ENCODE peak calls at places on chromosomes 13 and 19, in six cellular contexts. I, U, V, Y, A and H are unnamed samples.

GRCh38 chr19:33788676-33789075 is 8.0 kb upstream of the KCTD15 start:
- DNase-seq in I (no peak), U (no peak), V (no peak), Y (no peak), A (no peak), H (no peak)

GRCh38 chr19:10430505-10431253 is 10.3 kb downstream of the PDE4A start:
- DNase-seq in I (no peak), U (peak; percentile 37), V (no peak), Y (peak; percentile 61), A (peak; percentile 53), H (no peak)

GRCh38 chr13:73945871-73946270 is 188.3 kb downstream of the KLF12 start:
- DNase-seq in I (no peak), U (no peak), V (no peak), Y (no peak), A (no peak), H (peak; percentile 23)

GRCh38 chr13:30766957-30767603 is 31.7 kb downstream of the ALOX5AP start:
- DNase-seq in I (no peak), U (no peak), V (no peak), Y (no peak), A (no peak), H (no peak)

GRCh38 chr19:19591133-19591825 is 27.2 kb downstream of the PBX4 start:
- DNase-seq in I (peak; percentile 50), U (peak; percentile 99), V (peak; percentile 69), Y (no peak), A (peak; percentile 99), H (no peak)

GRCh38 chr19:42452590-42452989 is 9.8 kb upstream of the CXCL17 start:
- DNase-seq in I (no peak), U (no peak), V (no peak), Y (no peak), A (no peak), H (no peak)

GRCh38 chr13:50760751-50761150 is 82.7 kb downstream of the DLEU7 start:
- DNase-seq in I (no peak), U (no peak), V (no peak), Y (no peak), A (no peak), H (no peak)

GRCh38 chr19:21023901-21024300 is 3.4 kb downstream of the ZNF430 start:
- DNase-seq in I (no peak), U (peak; percentile 65), V (no peak), Y (no peak), A (no peak), H (no peak)

GRCh38 chr13:20700288-20700687 is 3.2 kb upstream of the IL17D start:
- DNase-seq in I (no peak), U (peak; percentile 49), V (no peak), Y (no peak), A (no peak), H (no peak)

GRCh38 chr13:111204438-111205177 is 89.5 kb downstream of the ARHGEF7 start:
- DNase-seq in I (peak; percentile 64), U (peak; percentile 84), V (peak; percentile 79), Y (peak; percentile 54), A (peak; percentile 81), H (no peak)

GRCh38 chr13:73633817-73634449 is 500.3 kb downstream of the KLF12 start:
- DNase-seq in I (peak; percentile 48), U (no peak), V (no peak), Y (no peak), A (no peak), H (no peak)

GRCh38 chr19:9324584-9324962 is 594 bp downstream of the ZNF559 start:
- DNase-seq in I (no peak), U (no peak), V (no peak), Y (no peak), A (no peak), H (no peak)

GRCh38 chr13:25971499-25972145 is 80.2 kb downstream of the SHISA2 start:
- DNase-seq in I (no peak), U (no peak), V (no peak), Y (no peak), A (no peak), H (no peak)

GRCh38 chr13:45510671-45511070 is 45.9 kb downstream of the COG3 start:
- DNase-seq in I (no peak), U (no peak), V (no peak), Y (no peak), A (no peak), H (no peak)

DNA sequence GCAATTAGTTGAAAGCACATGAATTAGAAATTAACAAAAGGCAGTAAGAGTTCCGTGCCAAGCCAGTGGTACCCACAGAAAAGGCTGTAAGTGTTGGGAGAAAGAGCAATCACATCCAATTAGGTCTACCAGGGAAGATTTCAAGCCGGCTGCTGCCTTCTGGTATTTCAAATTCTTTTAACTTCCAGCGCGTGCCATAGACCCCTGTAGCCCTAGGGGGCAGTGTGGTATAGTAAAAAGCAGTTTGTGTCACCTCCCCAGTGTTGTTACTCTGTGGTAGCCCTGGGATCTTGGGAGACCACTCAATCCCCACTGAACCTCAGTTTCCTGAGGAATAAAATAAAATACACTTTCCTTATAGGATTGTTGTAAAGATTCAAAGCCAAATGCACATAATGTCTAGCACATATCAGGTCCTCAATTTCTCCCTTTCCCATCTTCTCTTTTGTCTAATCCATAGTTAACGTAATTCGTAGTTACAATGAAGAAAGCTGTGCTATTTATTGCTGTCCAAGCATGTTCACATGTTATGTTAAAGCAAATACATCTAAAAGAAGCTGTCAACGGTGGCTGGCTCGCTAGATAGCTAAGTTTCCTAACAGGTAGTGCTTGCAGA is 230.2 kb downstream of the TDRD3 start:
- DNase-seq in I (peak; percentile 73), U (peak; percentile 3), V (no peak), Y (peak; percentile 83), A (peak; percentile 12), H (peak; percentile 52)
- H3K4ac ChIP-seq in I (no peak overlapping the region), U (no peak overlapping the region), V (no peak overlapping the region), Y (no peak overlapping the region), A (no peak overlapping the region), H (no peak overlapping the region)

GRCh38 chr13:42969558-42970172 is 22.4 kb downstream of the EPSTI1 start:
- DNase-seq in I (peak; percentile 82), U (peak; percentile 69), V (peak; percentile 68), Y (peak; percentile 93), A (peak; percentile 66), H (peak; percentile 76)

GRCh38 chr13:42967660-42968059 is 24.4 kb downstream of the EPSTI1 start:
- DNase-seq in I (no peak), U (no peak), V (no peak), Y (no peak), A (no peak), H (no peak)

GRCh38 chr13:42959615-42960014 is 32.4 kb downstream of the EPSTI1 start:
- DNase-seq in I (no peak), U (no peak), V (no peak), Y (no peak), A (no peak), H (no peak)

GRCh38 chr13:42968906-42969305 is 23.1 kb downstream of the EPSTI1 start:
- DNase-seq in I (peak; percentile 77), U (no peak), V (peak; percentile 91), Y (peak; percentile 67), A (no peak), H (no peak)

DNA sequence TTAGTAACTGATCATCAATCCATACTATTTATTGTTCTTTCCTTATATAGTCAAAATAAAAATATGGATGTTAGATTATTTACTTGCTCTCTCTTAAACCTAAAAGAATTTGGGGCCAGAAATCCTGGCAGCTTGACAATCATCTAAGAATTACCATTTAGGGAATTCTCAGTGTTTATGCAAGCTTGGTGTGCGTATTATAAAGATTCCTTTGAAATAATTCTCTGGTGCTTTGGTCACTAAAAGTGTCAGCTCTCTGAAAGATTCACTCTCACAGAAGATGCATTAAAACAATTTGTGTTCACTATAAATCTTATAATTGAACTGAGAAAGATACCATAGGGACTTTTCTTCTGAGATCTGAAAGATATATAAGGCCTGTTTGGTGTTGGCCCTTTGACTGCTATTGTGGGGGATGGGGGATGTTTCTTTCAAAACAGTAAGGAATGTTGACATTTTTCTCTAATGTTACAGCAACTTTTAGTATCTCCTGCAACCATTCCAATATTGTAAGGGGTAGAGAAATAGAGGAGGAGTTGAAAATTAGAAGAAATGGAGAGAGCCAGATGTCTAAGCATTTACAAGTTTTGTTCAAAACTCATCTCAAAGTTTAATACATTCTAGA is 27.2 kb downstream of the EPSTI1 start:
- DNase-seq in I (no peak), U (peak; percentile 30), V (no peak), Y (no peak), A (no peak), H (no peak)
- H4K91ac ChIP-seq in I (no peak overlapping the region), U (no peak overlapping the region), V (no peak overlapping the region), Y (no peak overlapping the region), A (no peak overlapping the region), H (no peak overlapping the region)

DNA sequence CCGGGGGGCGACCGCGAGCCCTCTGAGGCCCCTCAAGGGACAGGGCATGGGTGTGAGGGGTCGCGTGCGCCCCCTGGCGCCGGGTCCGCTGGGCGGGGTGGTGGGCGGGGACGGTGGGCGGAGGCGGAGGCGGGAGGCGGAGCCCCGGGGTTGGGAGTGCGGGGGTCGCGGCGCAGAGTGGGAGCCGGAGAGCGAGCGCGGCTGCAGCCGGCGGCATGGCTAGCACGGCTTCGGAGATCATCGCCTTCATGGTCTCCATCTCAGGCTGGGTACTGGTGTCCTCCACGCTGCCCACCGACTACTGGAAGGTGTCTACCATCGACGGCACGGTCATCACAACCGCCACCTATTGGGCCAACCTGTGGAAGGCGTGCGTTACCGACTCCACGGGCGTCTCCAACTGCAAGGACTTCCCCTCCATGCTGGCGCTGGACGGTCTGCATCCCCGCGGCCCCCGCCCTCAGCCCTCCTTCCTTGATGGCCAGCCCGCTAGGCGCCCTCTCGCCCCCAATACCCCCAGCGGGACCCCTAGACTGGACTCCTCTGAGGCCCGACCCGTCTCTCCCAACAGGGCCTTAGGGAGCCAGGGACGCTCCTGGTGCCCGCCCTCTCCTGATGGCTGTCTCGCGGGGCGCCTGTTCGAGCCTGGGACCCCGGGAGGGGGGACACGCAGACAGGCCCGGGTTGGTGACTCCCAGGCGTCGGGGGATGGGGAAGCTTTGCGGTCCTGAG is at the start of gene CLDN10:
- DNase-seq in I (peak; percentile 92), U (no peak), V (no peak), Y (peak; percentile 94), A (no peak), H (peak; percentile 77)
- H3K4ac ChIP-seq in I (no peak within 1 kb of the TSS), U (no peak within 1 kb of the TSS), V (peak within 1 kb of the TSS; percentile 55), Y (no peak within 1 kb of the TSS), A (no peak within 1 kb of the TSS), H (no peak within 1 kb of the TSS)

DNA sequence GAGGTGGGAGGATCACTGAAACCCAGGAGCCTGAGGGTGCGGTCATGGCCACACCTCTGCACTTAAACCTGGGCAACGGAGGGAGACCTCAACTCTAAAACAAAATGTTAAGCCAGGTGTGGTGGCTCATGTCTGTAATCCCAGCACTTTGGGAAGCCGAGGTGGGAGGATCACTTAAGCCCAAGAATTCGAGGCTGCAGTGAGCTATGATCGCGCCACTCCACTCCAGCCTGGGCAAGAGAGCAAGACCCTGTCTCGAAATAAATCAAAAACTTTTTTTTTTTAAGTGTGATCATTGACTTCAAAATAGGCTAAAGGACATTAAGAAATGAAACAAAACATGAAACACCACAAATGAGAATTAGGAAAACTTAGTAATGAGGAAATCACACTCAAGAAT is 16.3 kb upstream of the ADPRHL1 start:
- DNase-seq in I (no peak), U (no peak), V (no peak), Y (no peak), A (no peak), H (no peak)
- H4K91ac ChIP-seq in I (no peak overlapping the region), U (no peak overlapping the region), V (peak overlapping the region; percentile 38), Y (no peak overlapping the region), A (no peak overlapping the region), H (no peak overlapping the region)